ENCODE peak calls at places on chromosome 18, in eight cellular contexts. E, M, B, N, L, G, Z and H are unnamed samples.
A peak's percentile ranks its signal among the peaks of the same experiment; 100 is the strongest.

GRCh38 chr18:56245856-56246575 is 392.4 kb downstream of the TXNL1 start:
- DNase-seq in N (peak; percentile 11), Z (no peak), E (no peak), L (no peak), G (no peak), B (no peak), M (no peak), H (no peak)

GRCh38 chr18:54261894-54262293 is 7.4 kb upstream of the POLI start:
- DNase-seq in B (no peak), Z (no peak), L (no peak), E (no peak), G (no peak), N (no peak), M (no peak), H (no peak)

GRCh38 chr18:32577561-32577960 is 106.9 kb upstream of the GAREM1 start:
- DNase-seq in M (no peak), Z (no peak), B (no peak), G (no peak), E (no peak), L (no peak), N (no peak), H (no peak)

GRCh38 chr18:3032721-3033120 is 19.8 kb upstream of the LPIN2 start:
- DNase-seq in N (no peak), B (no peak), L (no peak), E (no peak), G (no peak), Z (no peak), M (no peak), H (no peak)

GRCh38 chr18:46035701-46036680 is 36.1 kb downstream of the PSTPIP2 start:
- DNase-seq in G (no peak), N (no peak), E (no peak), L (no peak), M (no peak), Z (no peak), B (no peak), H (no peak)

GRCh38 chr18:37393945-37394609 is 171.5 kb downstream of the CELF4 start:
- DNase-seq in E (peak; percentile 89), G (peak; percentile 93), Z (no peak), N (peak; percentile 95), B (no peak), M (no peak), L (peak; percentile 76), H (peak; percentile 96)

GRCh38 chr18:29172151-29173015 is 995.5 kb upstream of the CDH2 start:
- DNase-seq in G (no peak), E (no peak), M (no peak), Z (no peak), L (no peak), B (no peak), N (no peak), H (no peak)

GRCh38 chr18:8260319-8260718 is 348.9 kb upstream of the RAB12 start:
- DNase-seq in B (no peak), Z (no peak), E (no peak), N (no peak), L (no peak), G (no peak), M (no peak), H (no peak)

GRCh38 chr18:582465-582864 is 2.3 kb downstream of the CETN1 start:
- DNase-seq in E (no peak), L (no peak), Z (no peak), N (no peak), G (no peak), B (no peak), M (no peak), H (no peak)

GRCh38 chr18:37434161-37434860 is 131.3 kb downstream of the CELF4 start:
- DNase-seq in Z (no peak), B (no peak), N (no peak), M (no peak), G (no peak), E (no peak), L (no peak), H (no peak)

GRCh38 chr18:9022397-9023170 is 79.9 kb upstream of the NDUFV2 start:
- DNase-seq in L (no peak), E (no peak), Z (no peak), G (no peak), M (no peak), B (no peak), N (no peak), H (no peak)

GRCh38 chr18:58581265-58581664 is 47.6 kb downstream of the ALPK2 start:
- DNase-seq in G (no peak), Z (no peak), M (peak; percentile 57), N (no peak), B (no peak), E (no peak), L (no peak), H (no peak)

GRCh38 chr18:79782566-79783308 is 15.0 kb upstream of the KCNG2 start:
- DNase-seq in B (no peak), N (no peak), L (no peak), M (no peak), Z (no peak), E (no peak), G (no peak), H (no peak)

GRCh38 chr18:12993439-12993838 is 2.3 kb downstream of the CEP192 start:
- DNase-seq in B (no peak), E (no peak), N (peak; percentile 6), Z (no peak), L (no peak), M (no peak), G (no peak), H (no peak)

GRCh38 chr18:74608681-74609080 is 11.0 kb downstream of the ZNF407 start:
- DNase-seq in N (no peak), L (no peak), G (no peak), B (no peak), Z (no peak), M (no peak), E (no peak), H (no peak)

GRCh38 chr18:74609535-74609934 is 11.9 kb downstream of the ZNF407 start:
- DNase-seq in N (no peak), B (no peak), G (no peak), L (no peak), M (no peak), E (no peak), Z (no peak), H (no peak)

GRCh38 chr18:74604774-74605173 is 7.1 kb downstream of the ZNF407 start:
- DNase-seq in E (no peak), Z (no peak), M (no peak), G (no peak), N (no peak), B (no peak), L (no peak), H (no peak)

GRCh38 chr18:74610216-74610615 is 12.5 kb downstream of the ZNF407 start:
- DNase-seq in Z (no peak), G (no peak), L (no peak), B (no peak), E (no peak), M (no peak), N (no peak), H (no peak)

GRCh38 chr18:74604366-74604765 is 6.7 kb downstream of the ZNF407 start:
- DNase-seq in Z (no peak), G (no peak), E (no peak), B (no peak), N (no peak), L (no peak), M (no peak), H (no peak)
- H3K9me3 ChIP-seq in Z (no peaks in the 10 kb centered on the region), G (no peaks in the 10 kb centered on the region), E (no peaks in the 10 kb centered on the region), B (no peaks in the 10 kb centered on the region), N (no peaks in the 10 kb centered on the region), L (no peaks in the 10 kb centered on the region), M (no peaks in the 10 kb centered on the region), H (no peaks in the 10 kb centered on the region)

GRCh38 chr18:23377669-23378469 is 75.2 kb upstream of the RIOK3 start:
- DNase-seq in M (peak; percentile 26), E (no peak), Z (no peak), B (no peak), G (no peak), N (no peak), L (no peak), H (no peak)
- H3K9me3 ChIP-seq in M (no peaks in the 10 kb centered on the region), E (no peaks in the 10 kb centered on the region), Z (no peaks in the 10 kb centered on the region), B (no peaks in the 10 kb centered on the region), G (no peaks in the 10 kb centered on the region), N (no peaks in the 10 kb centered on the region), L (no peaks in the 10 kb centered on the region), H (no peaks in the 10 kb centered on the region)

GRCh38 chr18:78402966-78403365 is 576.7 kb upstream of the SALL3 start:
- DNase-seq in N (no peak), L (no peak), M (no peak), Z (no peak), B (no peak), E (no peak), G (no peak), H (no peak)

GRCh38 chr18:78405763-78406162 is 573.9 kb upstream of the SALL3 start:
- DNase-seq in N (no peak), B (no peak), Z (no peak), M (no peak), E (no peak), L (no peak), G (no peak), H (no peak)

GRCh38 chr18:78403371-78403770 is 576.2 kb upstream of the SALL3 start:
- DNase-seq in B (no peak), G (no peak), Z (no peak), N (no peak), L (no peak), M (no peak), E (no peak), H (no peak)

GRCh38 chr18:78399992-78400503 is 579.6 kb upstream of the SALL3 start:
- DNase-seq in Z (no peak), G (no peak), N (no peak), M (no peak), L (no peak), B (no peak), E (no peak), H (no peak)

DNA sequence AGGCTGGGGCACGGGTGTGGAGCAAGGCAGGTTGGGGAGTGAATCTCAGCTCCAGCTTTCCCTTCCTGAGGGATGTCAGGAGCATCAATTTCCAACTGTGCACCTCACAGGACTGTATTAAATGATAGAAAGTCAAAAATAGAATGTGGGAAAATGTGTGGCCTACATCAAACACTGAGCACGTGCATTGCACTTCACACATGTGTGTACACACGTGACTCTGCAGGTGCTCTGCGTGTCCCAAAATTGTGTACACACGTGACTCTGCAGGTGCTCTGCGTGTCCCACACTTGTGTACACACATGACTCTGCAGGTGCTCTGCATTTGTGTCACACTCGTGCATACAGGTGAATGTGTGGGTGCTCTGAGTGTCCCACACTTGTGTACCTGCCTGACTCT is 577.2 kb upstream of the SALL3 start:
- DNase-seq in M (no peak), B (no peak), E (no peak), L (no peak), G (no peak), N (no peak), Z (no peak), H (no peak)
- H3K9me3 ChIP-seq in M (peaks cover 5% of the 10 kb centered on the region), B (no peaks in the 10 kb centered on the region), E (no peaks in the 10 kb centered on the region), L (no peaks in the 10 kb centered on the region), G (no peaks in the 10 kb centered on the region), N (no peaks in the 10 kb centered on the region), Z (no peaks in the 10 kb centered on the region), H (no peaks in the 10 kb centered on the region)

DNA sequence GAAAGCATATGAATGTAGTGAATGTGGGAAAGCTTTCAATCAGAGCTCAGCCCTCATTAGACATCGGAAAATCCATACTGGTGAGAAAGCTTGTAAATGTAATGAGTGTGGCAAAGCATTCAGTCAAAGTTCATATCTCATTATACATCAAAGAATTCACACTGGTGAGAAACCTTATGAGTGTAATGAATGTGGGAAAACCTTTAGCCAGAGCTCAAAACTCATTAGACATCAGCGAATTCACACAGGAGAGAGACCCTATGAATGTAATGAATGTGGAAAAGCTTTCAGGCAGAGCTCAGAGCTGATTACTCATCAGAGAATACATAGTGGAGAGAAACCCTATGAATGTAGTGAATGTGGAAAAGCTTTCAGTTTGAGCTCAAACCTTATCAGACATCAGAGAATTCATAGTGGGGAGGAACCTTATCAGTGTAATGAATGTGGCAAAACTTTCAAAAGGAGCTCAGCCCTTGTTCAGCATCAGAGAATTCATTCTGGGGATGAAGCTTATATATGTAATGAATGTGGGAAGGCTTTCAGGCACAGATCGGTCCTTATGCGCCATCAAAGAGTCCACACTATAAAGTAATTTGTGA is 5.0 kb downstream of the ZNF397 start:
- DNase-seq in Z (no peak), B (no peak), N (no peak), L (no peak), M (no peak), G (no peak), E (no peak), H (no peak)
- H3K9me3 ChIP-seq in Z (no peaks in the 10 kb centered on the region), B (no peaks in the 10 kb centered on the region), N (no peaks in the 10 kb centered on the region), L (no peaks in the 10 kb centered on the region), M (peaks cover 18% of the 10 kb centered on the region), G (no peaks in the 10 kb centered on the region), E (peaks cover 82% of the 10 kb centered on the region), H (no peaks in the 10 kb centered on the region)